ENCODE peak calls at places on chromosomes 4 and X, in six cellular contexts. H, I, C, X, P and U are unnamed samples.

GRCh38 chrX:42759881-42760280 is 18.1 kb downstream of the PPP1R2C start:
- DNase-seq in H (no peak), I (no peak), C (no peak), X (no peak), P (no peak), U (no peak)

GRCh38 chr4:4948370-4948769 is 70.9 kb downstream of the CYTL1 start:
- DNase-seq in H (no peak), I (no peak), C (no peak), X (no peak), P (no peak), U (no peak)

GRCh38 chr4:80202784-80203553 is 5.7 kb downstream of the PRDM8 start:
- DNase-seq in H (peak), I (peak), C (peak), X (no peak), P (no peak), U (peak)

GRCh38 chrX:55908685-55909212 is 191.2 kb downstream of the RRAGB start:
- DNase-seq in H (peak), I (no peak), C (no peak), X (no peak), P (peak), U (peak)

GRCh38 chr4:141301216-141301615 is 80.5 kb downstream of the ZNF330 start:
- DNase-seq in H (no peak), I (no peak), C (no peak), X (no peak), P (no peak), U (no peak)

GRCh38 chr4:106985830-106986229 is 50.3 kb downstream of the DKK2 start:
- DNase-seq in H (no peak), I (peak), C (no peak), X (no peak), P (no peak), U (no peak)

GRCh38 chr4:137674066-137674465 is 141.8 kb upstream of the PCDH18 start:
- DNase-seq in H (no peak), I (no peak), C (no peak), X (no peak), P (no peak), U (no peak)

GRCh38 chrX:140503230-140503585 is 1.7 kb downstream of the SOX3 start:
- DNase-seq in H (no peak), I (no peak), C (no peak), X (no peak), P (no peak), U (peak)

GRCh38 chrX:156001667-156002021 is 4.1 kb downstream of the IL9R start:
- DNase-seq in H (no peak), I (no peak), C (no peak), X (no peak), P (no peak), U (no peak)

GRCh38 chr4:107060388-107060787 is 24.3 kb upstream of the DKK2 start:
- DNase-seq in H (no peak), I (no peak), C (no peak), X (no peak), P (no peak), U (no peak)

GRCh38 chr4:48205092-48205491 is 64.5 kb downstream of the TEC start:
- DNase-seq in H (no peak), I (no peak), C (no peak), X (no peak), P (no peak), U (no peak)

GRCh38 chr4:180669637-180670036 is 1573.6 kb upstream of the TENM3 start:
- DNase-seq in H (no peak), I (no peak), C (no peak), X (no peak), P (no peak), U (peak)

GRCh38 chr4:150385606-150386005 is 196.3 kb upstream of the MAB21L2 start:
- DNase-seq in H (no peak), I (peak), C (no peak), X (peak), P (peak), U (no peak)

GRCh38 chrX:109732319-109732779 is 708 bp downstream of the ACSL4 start:
- DNase-seq in H (peak), I (peak), C (peak), X (no peak), P (peak), U (peak)

GRCh38 chrX:155612312-155613224 is at the start of gene TMLHE:
- DNase-seq in H (peak), I (peak), C (peak), X (peak), P (peak), U (peak)

GRCh38 chrX:134423606-134424005 is 36.4 kb upstream of the HPRT1 start:
- DNase-seq in H (no peak), I (no peak), C (no peak), X (peak), P (peak), U (peak)

GRCh38 chr4:25535701-25536473 is 119.8 kb upstream of the SLC34A2 start:
- DNase-seq in H (no peak), I (peak), C (no peak), X (no peak), P (no peak), U (peak)

GRCh38 chr4:184330008-184330400 is 112.3 kb upstream of the ENPP6 start:
- DNase-seq in H (no peak), I (no peak), C (peak), X (no peak), P (no peak), U (peak)

GRCh38 chr4:68589790-68590189 is 13.7 kb upstream of the UGT2B17 start:
- DNase-seq in H (no peak), I (no peak), C (no peak), X (no peak), P (no peak), U (no peak)

GRCh38 chr4:82138376-82138775 is 235.4 kb downstream of the HNRNPD start:
- DNase-seq in H (no peak), I (no peak), C (no peak), X (no peak), P (no peak), U (no peak)

GRCh38 chrX:134694333-134694925 is 36.2 kb upstream of the PLAC1 start:
- DNase-seq in H (no peak), I (no peak), C (no peak), X (no peak), P (no peak), U (no peak)

GRCh38 chr4:40627540-40627939 is 2.1 kb downstream of the RBM47 start:
- DNase-seq in H (no peak), I (no peak), C (no peak), X (no peak), P (no peak), U (no peak)

GRCh38 chrX:8629871-8630270 is 102.1 kb downstream of the ANOS1 start:
- DNase-seq in H (no peak), I (no peak), C (no peak), X (no peak), P (no peak), U (no peak)

GRCh38 chr4:154877110-154877760 is 96.2 kb downstream of the RBM46 start:
- DNase-seq in H (no peak), I (peak), C (no peak), X (no peak), P (no peak), U (peak)

GRCh38 chr4:145865274-145865941 is 73.2 kb downstream of the ZNF827 start:
- DNase-seq in H (no peak), I (no peak), C (no peak), X (no peak), P (no peak), U (no peak)

GRCh38 chr4:77155631-77156345 is 1.2 kb upstream of the CCNG2 start:
- DNase-seq in H (no peak), I (no peak), C (no peak), X (no peak), P (no peak), U (peak)

GRCh38 chr4:100968046-100968445 is 379.3 kb downstream of the PPP3CA start:
- DNase-seq in H (no peak), I (no peak), C (no peak), X (no peak), P (no peak), U (peak)

GRCh38 chr4:77954690-77955089 is 92.1 kb downstream of the MRPL1 start:
- DNase-seq in H (no peak), I (no peak), C (no peak), X (no peak), P (no peak), U (no peak)

GRCh38 chrX:130110379-130111219 is at the start of gene ELF4:
- DNase-seq in H (no peak), I (peak), C (peak), X (no peak), P (peak), U (peak)

GRCh38 chr4:76902233-76902890 is 4.4 kb upstream of the SOWAHB start:
- DNase-seq in H (no peak), I (no peak), C (no peak), X (no peak), P (no peak), U (no peak)